ENCODE peak calls at places on chromosomes 1 and 21, in six cellular contexts. One of them, this sample, is unnamed.

GRCh38 chr1:154075746-154076145 is 79.1 kb downstream of the NUP210L start:
- DNase-seq in omental fat pad: no peak
- DNase-seq in HCT116: no peak
- DNase-seq in RWPE2: no peak
- DNase-seq in A549: no peak
- DNase-seq in neural progenitor cell: no peak
- DNase-seq in this sample: no peak

GRCh38 chr1:6959491-6959890 is 174.2 kb downstream of the CAMTA1 start:
- DNase-seq in neural progenitor cell: no peak
- DNase-seq in RWPE2: no peak
- DNase-seq in A549: no peak
- DNase-seq in HCT116: no peak
- DNase-seq in omental fat pad: no peak
- DNase-seq in this sample: no peak

GRCh38 chr21:44930543-44930981 is 9.3 kb upstream of the SLX9 start:
- DNase-seq in RWPE2: no peak
- DNase-seq in neural progenitor cell: no peak
- DNase-seq in HCT116: no peak
- DNase-seq in omental fat pad: no peak
- DNase-seq in A549: no peak
- DNase-seq in this sample: peak

GRCh38 chr1:233289676-233290075 is 5.8 kb downstream of the PCNX2 start:
- DNase-seq in neural progenitor cell: peak
- DNase-seq in RWPE2: no peak
- DNase-seq in A549: no peak
- DNase-seq in HCT116: no peak
- DNase-seq in omental fat pad: no peak
- DNase-seq in this sample: no peak

GRCh38 chr1:201889092-201889968 is 632 bp downstream of the SHISA4 start:
- DNase-seq in HCT116: no peak
- DNase-seq in omental fat pad: no peak
- DNase-seq in A549: no peak
- DNase-seq in neural progenitor cell: no peak
- DNase-seq in RWPE2: peak
- DNase-seq in this sample: no peak

GRCh38 chr1:156052862-156053769 is 482 bp downstream of the UBQLN4 start:
- DNase-seq in omental fat pad: no peak
- DNase-seq in neural progenitor cell: peak
- DNase-seq in A549: peak
- DNase-seq in HCT116: peak
- DNase-seq in RWPE2: peak
- DNase-seq in this sample: peak

GRCh38 chr1:167373398-167373797 is 144.9 kb downstream of the CD247 start:
- DNase-seq in HCT116: no peak
- DNase-seq in neural progenitor cell: no peak
- DNase-seq in A549: no peak
- DNase-seq in omental fat pad: no peak
- DNase-seq in RWPE2: no peak
- DNase-seq in this sample: no peak

GRCh38 chr1:15706751-15707150 is 22.6 kb downstream of the PLEKHM2 start:
- DNase-seq in A549: no peak
- DNase-seq in HCT116: no peak
- DNase-seq in neural progenitor cell: no peak
- DNase-seq in omental fat pad: no peak
- DNase-seq in RWPE2: no peak
- DNase-seq in this sample: no peak

GRCh38 chr1:192943108-192943507 is 116.1 kb downstream of the UCHL5 start:
- DNase-seq in omental fat pad: no peak
- DNase-seq in neural progenitor cell: no peak
- DNase-seq in RWPE2: no peak
- DNase-seq in HCT116: no peak
- DNase-seq in A549: no peak
- DNase-seq in this sample: no peak

GRCh38 chr21:39818557-39818956 is 48.7 kb upstream of the PCP4 start:
- DNase-seq in RWPE2: no peak
- DNase-seq in HCT116: no peak
- DNase-seq in neural progenitor cell: no peak
- DNase-seq in A549: no peak
- DNase-seq in omental fat pad: no peak
- DNase-seq in this sample: no peak

GRCh38 chr1:20483833-20484525 is 2.0 kb downstream of the CAMK2N1 start:
- DNase-seq in A549: no peak
- DNase-seq in neural progenitor cell: peak
- DNase-seq in RWPE2: no peak
- DNase-seq in HCT116: no peak
- DNase-seq in omental fat pad: no peak
- DNase-seq in this sample: no peak

GRCh38 chr1:101738475-101738874 is 258.3 kb downstream of the OLFM3 start:
- DNase-seq in RWPE2: no peak
- DNase-seq in A549: no peak
- DNase-seq in HCT116: no peak
- DNase-seq in neural progenitor cell: no peak
- DNase-seq in omental fat pad: no peak
- DNase-seq in this sample: no peak

GRCh38 chr1:25609921-25610320 is 6.7 kb upstream of the MAN1C1 start:
- DNase-seq in omental fat pad: no peak
- DNase-seq in RWPE2: no peak
- DNase-seq in HCT116: no peak
- DNase-seq in neural progenitor cell: peak
- DNase-seq in A549: no peak
- DNase-seq in this sample: no peak

GRCh38 chr1:31798433-31799195 is 17.2 kb downstream of the SPOCD1 start:
- DNase-seq in neural progenitor cell: no peak
- DNase-seq in RWPE2: peak
- DNase-seq in HCT116: no peak
- DNase-seq in A549: peak
- DNase-seq in omental fat pad: peak
- DNase-seq in this sample: peak

GRCh38 chr1:244283772-244284171 is 167.9 kb downstream of the ADSS2 start:
- DNase-seq in HCT116: no peak
- DNase-seq in omental fat pad: no peak
- DNase-seq in A549: no peak
- DNase-seq in RWPE2: no peak
- DNase-seq in neural progenitor cell: no peak
- DNase-seq in this sample: no peak

GRCh38 chr1:160226623-160227022 is 21.4 kb downstream of the PEA15 start:
- DNase-seq in neural progenitor cell: no peak
- DNase-seq in A549: no peak
- DNase-seq in omental fat pad: no peak
- DNase-seq in HCT116: no peak
- DNase-seq in RWPE2: no peak
- DNase-seq in this sample: no peak

GRCh38 chr1:160227045-160227444 is 21.9 kb downstream of the PEA15 start:
- DNase-seq in RWPE2: no peak
- DNase-seq in neural progenitor cell: no peak
- DNase-seq in A549: no peak
- DNase-seq in omental fat pad: no peak
- DNase-seq in HCT116: no peak
- DNase-seq in this sample: no peak

GRCh38 chr1:160225345-160225744 is 20.2 kb downstream of the PEA15 start:
- DNase-seq in neural progenitor cell: no peak
- DNase-seq in A549: no peak
- DNase-seq in HCT116: no peak
- DNase-seq in RWPE2: no peak
- DNase-seq in omental fat pad: no peak
- DNase-seq in this sample: no peak

GRCh38 chr1:160228431-160228830 is 23.2 kb downstream of the PEA15 start:
- DNase-seq in neural progenitor cell: no peak
- DNase-seq in A549: no peak
- DNase-seq in omental fat pad: no peak
- DNase-seq in RWPE2: no peak
- DNase-seq in HCT116: no peak
- DNase-seq in this sample: no peak

DNA sequence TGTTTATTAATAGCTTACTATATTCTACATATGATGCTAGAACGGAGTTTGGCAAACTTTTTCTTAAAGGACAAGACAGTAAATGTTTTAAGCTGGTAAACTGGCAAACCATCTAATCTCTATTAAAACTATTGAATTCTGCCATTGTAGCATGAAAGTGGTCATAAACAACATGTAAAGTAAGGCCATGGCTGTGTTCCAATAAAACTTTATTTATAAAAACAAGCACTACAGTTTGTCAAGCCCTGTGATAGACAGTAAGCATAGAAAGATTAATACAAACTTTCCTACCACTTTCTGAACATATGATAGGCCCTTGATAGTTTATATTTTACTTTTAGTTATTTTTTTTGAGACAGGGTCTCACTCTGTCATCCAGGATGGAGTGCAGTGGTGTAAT is 22.4 kb downstream of the PEA15 start:
- DNase-seq in omental fat pad: no peak
- DNase-seq in A549: no peak
- DNase-seq in RWPE2: no peak
- DNase-seq in HCT116: no peak
- DNase-seq in neural progenitor cell: no peak
- DNase-seq in this sample: no peak
- TF ChIP-seq CTCF in omental fat pad: no peak
- TF ChIP-seq CTCF in A549: no peak
- TF ChIP-seq CTCF in RWPE2: no peak
- TF ChIP-seq CTCF in HCT116: no peak
- TF ChIP-seq CTCF in neural progenitor cell: no peak
- TF ChIP-seq CTCF in this sample: no peak

GRCh38 chr1:77820121-77820520 is 40.7 kb downstream of the MIGA1 start:
- DNase-seq in RWPE2: no peak
- DNase-seq in omental fat pad: no peak
- DNase-seq in neural progenitor cell: no peak
- DNase-seq in A549: no peak
- DNase-seq in HCT116: no peak
- DNase-seq in this sample: no peak
- TF ChIP-seq CTCF in RWPE2: no peak
- TF ChIP-seq CTCF in omental fat pad: no peak
- TF ChIP-seq CTCF in neural progenitor cell: no peak
- TF ChIP-seq CTCF in A549: no peak
- TF ChIP-seq CTCF in HCT116: no peak
- TF ChIP-seq CTCF in this sample: no peak

GRCh38 chr1:234645474-234645953 is 35.5 kb upstream of the IRF2BP2 start:
- DNase-seq in RWPE2: no peak
- DNase-seq in neural progenitor cell: no peak
- DNase-seq in A549: no peak
- DNase-seq in HCT116: no peak
- DNase-seq in omental fat pad: no peak
- DNase-seq in this sample: no peak

GRCh38 chr1:234643111-234643849 is 33.3 kb upstream of the IRF2BP2 start:
- DNase-seq in neural progenitor cell: no peak
- DNase-seq in HCT116: no peak
- DNase-seq in omental fat pad: no peak
- DNase-seq in RWPE2: no peak
- DNase-seq in A549: no peak
- DNase-seq in this sample: no peak

GRCh38 chr1:234643850-234644134 is 33.8 kb upstream of the IRF2BP2 start:
- DNase-seq in HCT116: no peak
- DNase-seq in RWPE2: no peak
- DNase-seq in omental fat pad: no peak
- DNase-seq in A549: no peak
- DNase-seq in neural progenitor cell: no peak
- DNase-seq in this sample: no peak

GRCh38 chr1:234645964-234646363 is 36.0 kb upstream of the IRF2BP2 start:
- DNase-seq in A549: no peak
- DNase-seq in omental fat pad: no peak
- DNase-seq in RWPE2: no peak
- DNase-seq in neural progenitor cell: no peak
- DNase-seq in HCT116: no peak
- DNase-seq in this sample: no peak

DNA sequence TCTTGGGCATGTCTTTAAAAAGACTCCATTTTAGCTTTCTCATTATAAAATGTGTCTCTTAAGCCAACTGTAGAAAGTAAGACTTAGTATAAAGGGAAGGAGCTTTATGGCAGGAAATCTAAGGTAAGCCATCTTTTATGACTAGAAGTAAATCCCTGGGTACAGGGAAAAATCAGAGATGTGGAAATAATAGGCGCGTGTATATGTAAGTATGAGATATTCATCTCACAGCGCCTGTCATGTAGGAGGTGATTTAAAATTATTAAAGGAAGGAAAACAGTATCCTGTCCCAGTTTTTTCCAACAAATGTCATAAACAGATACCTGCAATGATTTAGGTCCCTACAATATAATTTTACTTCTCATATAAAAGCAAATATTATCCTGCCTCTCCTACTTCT is 35.0 kb upstream of the IRF2BP2 start:
- DNase-seq in HCT116: no peak
- DNase-seq in omental fat pad: no peak
- DNase-seq in A549: no peak
- DNase-seq in RWPE2: no peak
- DNase-seq in neural progenitor cell: no peak
- DNase-seq in this sample: no peak
- TF ChIP-seq CTCF in HCT116: no peak
- TF ChIP-seq CTCF in omental fat pad: no peak
- TF ChIP-seq CTCF in A549: no peak
- TF ChIP-seq CTCF in RWPE2: no peak
- TF ChIP-seq CTCF in neural progenitor cell: no peak
- TF ChIP-seq CTCF in this sample: no peak

GRCh38 chr1:177915641-177916040 is 54.2 kb downstream of the SEC16B start:
- DNase-seq in omental fat pad: no peak
- DNase-seq in neural progenitor cell: no peak
- DNase-seq in HCT116: no peak
- DNase-seq in A549: no peak
- DNase-seq in RWPE2: no peak
- DNase-seq in this sample: no peak

GRCh38 chr1:177914603-177915002 is 55.3 kb downstream of the SEC16B start:
- DNase-seq in RWPE2: no peak
- DNase-seq in A549: no peak
- DNase-seq in neural progenitor cell: no peak
- DNase-seq in omental fat pad: no peak
- DNase-seq in HCT116: no peak
- DNase-seq in this sample: no peak

GRCh38 chr1:177912991-177913390 is 56.9 kb downstream of the SEC16B start:
- DNase-seq in RWPE2: no peak
- DNase-seq in HCT116: no peak
- DNase-seq in omental fat pad: no peak
- DNase-seq in A549: no peak
- DNase-seq in neural progenitor cell: no peak
- DNase-seq in this sample: no peak

GRCh38 chr1:177909416-177909815 is 60.4 kb downstream of the SEC16B start:
- DNase-seq in omental fat pad: no peak
- DNase-seq in HCT116: no peak
- DNase-seq in neural progenitor cell: no peak
- DNase-seq in RWPE2: no peak
- DNase-seq in A549: no peak
- DNase-seq in this sample: no peak

DNA sequence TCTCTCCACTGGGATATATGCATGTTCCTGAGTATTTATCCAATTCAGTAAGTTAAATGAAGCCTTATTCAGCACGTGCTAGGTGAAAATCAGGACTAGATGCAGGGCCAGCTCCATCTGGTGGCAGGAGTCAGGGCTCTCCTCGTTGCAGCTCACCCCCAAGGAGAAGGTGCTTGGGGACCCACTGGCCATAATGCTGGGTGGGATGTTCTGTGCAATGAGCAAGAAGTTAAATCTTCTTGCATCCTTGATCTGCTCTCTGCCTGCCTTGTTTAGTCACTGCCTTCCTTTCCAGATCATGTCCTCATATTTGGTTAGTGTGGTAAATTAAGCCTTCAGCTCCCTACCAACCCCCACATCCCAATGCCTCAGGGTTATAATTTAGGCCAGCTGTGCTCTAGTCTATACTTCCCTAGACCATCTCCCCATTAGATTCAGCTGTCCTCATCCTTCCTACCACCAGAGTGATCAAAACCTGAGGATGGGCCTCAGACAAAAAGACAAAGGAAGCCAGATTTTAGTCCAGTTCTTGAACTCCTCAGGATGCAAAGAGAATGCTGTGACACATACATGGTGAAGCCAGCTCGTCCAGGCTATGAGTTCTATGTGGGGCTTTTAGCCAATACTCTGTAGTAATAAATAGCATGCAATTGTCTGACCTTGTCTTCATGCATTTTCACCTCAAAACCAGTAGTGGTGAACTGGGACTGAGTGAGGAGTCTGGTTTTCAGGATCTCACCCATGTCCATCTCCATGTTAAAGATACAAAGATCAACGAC is 55.9 kb downstream of the SEC16B start:
- DNase-seq in RWPE2: no peak
- DNase-seq in HCT116: peak
- DNase-seq in A549: peak
- DNase-seq in omental fat pad: no peak
- DNase-seq in neural progenitor cell: peak
- DNase-seq in this sample: no peak
- TF ChIP-seq CTCF in RWPE2: peak
- TF ChIP-seq CTCF in HCT116: peak
- TF ChIP-seq CTCF in A549: peak
- TF ChIP-seq CTCF in omental fat pad: no peak
- TF ChIP-seq CTCF in neural progenitor cell: peak
- TF ChIP-seq CTCF in this sample: no peak

This sample was measured in natural killer cell.